ENCODE peak calls at places on chromosome 4, in four cellular contexts. R is lower leg skin, G is uterus, C is IMR-90. X is an unnamed sample.

GRCh38 chr4:66577922-66578321 is 907.6 kb upstream of the EPHA5 start:
- DNase-seq in R (no peak), C (no peak), G (no peak), X (no peak)

GRCh38 chr4:182518421-182518820 is 275.2 kb downstream of the TENM3 start:
- DNase-seq in G (no peak), C (no peak), R (no peak), X (no peak)

GRCh38 chr4:27666943-27667342 is 806.3 kb downstream of the STIM2 start:
- DNase-seq in R (no peak), G (no peak), C (no peak), X (no peak)

GRCh38 chr4:2923678-2924173 is 39.5 kb downstream of the NOP14 start:
- DNase-seq in C (no peak), G (peak; percentile 9), R (no peak), X (no peak)

GRCh38 chr4:83212041-83212851 is 72.4 kb downstream of the COQ2 start:
- DNase-seq in C (no peak), G (no peak), R (no peak), X (no peak)

GRCh38 chr4:55721651-55722050 is 85.6 kb upstream of the NMU start:
- DNase-seq in C (no peak), G (no peak), R (no peak), X (no peak)

GRCh38 chr4:189177130-189177529 is 763.5 kb upstream of the FRG1 start:
- DNase-seq in C (peak; percentile 62), G (no peak), R (no peak), X (peak; percentile 4)

GRCh38 chr4:145177511-145177905 is 2.9 kb downstream of the OTUD4 start:
- DNase-seq in C (peak; percentile 52), R (no peak), G (no peak), X (no peak)

GRCh38 chr4:167713756-167714155 is 378.6 kb upstream of the ANXA10 start:
- DNase-seq in G (no peak), R (no peak), C (no peak), X (no peak)

GRCh38 chr4:181822005-181822375 is 421.2 kb upstream of the TENM3 start:
- DNase-seq in R (no peak), C (no peak), G (no peak), X (no peak)

GRCh38 chr4:56655627-56656345 is 25.3 kb downstream of the HOPX start:
- DNase-seq in C (no peak), R (no peak), G (no peak), X (no peak)

GRCh38 chr4:110878992-110879391 is 256.1 kb upstream of the PITX2 start:
- DNase-seq in R (no peak), C (no peak), G (no peak), X (no peak)

GRCh38 chr4:176425035-176425434 is 105.3 kb downstream of the SPCS3 start:
- DNase-seq in C (peak; percentile 24), G (no peak), R (no peak), X (no peak)

GRCh38 chr4:8828869-8829268 is 42.8 kb downstream of the HMX1 start:
- DNase-seq in R (no peak), C (no peak), G (no peak), X (no peak)

GRCh38 chr4:7771056-7771455 is 168.6 kb downstream of the AFAP1 start:
- DNase-seq in R (no peak), G (no peak), C (no peak), X (no peak)

GRCh38 chr4:140254656-140255299 is 100.8 kb upstream of the MAML3 start:
- DNase-seq in C (no peak), R (no peak), G (no peak), X (no peak)

GRCh38 chr4:165874072-165874798 is 1.2 kb downstream of the TLL1 start:
- DNase-seq in R (peak; percentile 19), C (no peak), G (no peak), X (no peak)

GRCh38 chr4:24607338-24607737 is 23.0 kb upstream of the DHX15 start:
- DNase-seq in G (no peak), R (no peak), C (peak; percentile 19), X (no peak)

GRCh38 chr4:182895791-182896292 is 21.3 kb downstream of the DCTD start:
- DNase-seq in C (no peak), G (no peak), R (no peak), X (no peak)

GRCh38 chr4:189285377-189285776 is 655.3 kb upstream of the FRG1 start:
- DNase-seq in G (no peak), C (no peak), R (no peak), X (no peak)

GRCh38 chr4:6988016-6988715 is 55.0 kb upstream of the TADA2B start:
- DNase-seq in C (no peak), G (no peak), R (no peak), X (no peak)

GRCh38 chr4:111601671-111602070 is 543.6 kb upstream of the FAM241A start:
- DNase-seq in C (peak; percentile 5), G (no peak), R (no peak), X (no peak)

GRCh38 chr4:17324431-17324830 is 187.5 kb downstream of the QDPR start:
- DNase-seq in R (no peak), C (peak; percentile 77), G (peak; percentile 68), X (no peak)

GRCh38 chr4:86838141-86838540 is 11.0 kb downstream of the SLC10A6 start:
- DNase-seq in R (no peak), C (no peak), G (no peak), X (no peak)

GRCh38 chr4:111556861-111557260 is 588.4 kb upstream of the FAM241A start:
- DNase-seq in R (no peak), G (no peak), C (peak; percentile 15), X (no peak)

GRCh38 chr4:172202480-172203076 is 389.4 kb downstream of the GALNTL6 start:
- DNase-seq in R (no peak), C (peak; percentile 18), G (no peak), X (peak; percentile 2)

GRCh38 chr4:40514409-40515025 is 115.1 kb downstream of the RBM47 start:
- DNase-seq in C (no peak), R (no peak), G (no peak), X (no peak)

GRCh38 chr4:165580379-165580905 is 201.6 kb downstream of the CPE start:
- DNase-seq in C (no peak), R (peak; percentile 22), G (no peak), X (peak; percentile 18)

GRCh38 chr4:183399166-183399565 is 45.3 kb upstream of the CDKN2AIP start:
- DNase-seq in G (no peak), R (no peak), C (no peak), X (no peak)

GRCh38 chr4:56410247-56410646 is 23.0 kb upstream of the AASDH start:
- DNase-seq in C (peak; percentile 98), G (peak; percentile 72), R (peak; percentile 84), X (peak; percentile 15)

GRCh38 chr4:25928320-25928955 is 14.4 kb downstream of the SMIM20 start:
- DNase-seq in G (no peak), R (no peak), C (no peak), X (no peak)

GRCh38 chr4:127370495-127371069 is 262.2 kb upstream of the INTU start:
- DNase-seq in G (peak; percentile 48), C (peak; percentile 1), R (no peak), X (no peak)

GRCh38 chr4:57943672-57944071 is 833.5 kb upstream of the IGFBP7 start:
- DNase-seq in R (no peak), C (no peak), G (no peak), X (no peak)

GRCh38 chr4:157290622-157291021 is 70.1 kb downstream of the GRIA2 start:
- DNase-seq in R (no peak), C (no peak), G (no peak), X (no peak)

GRCh38 chr4:158768577-158769174 is at the start of gene FNIP2:
- DNase-seq in G (peak; percentile 77), R (peak; percentile 53), C (peak; percentile 72), X (peak; percentile 52)
- TF ChIP-seq POLR2A in G (peak; percentile 82), R (no peak), C (peak; percentile 80), X (peak; percentile 58)

GRCh38 chr4:186724048-186724860 is 598 bp upstream of the FAT1 start:
- DNase-seq in G (peak; percentile 25), R (no peak), C (peak; percentile 49), X (peak; percentile 24)

GRCh38 chr4:186722856-186723206 is 825 bp downstream of the FAT1 start:
- DNase-seq in G (no peak), R (no peak), C (no peak), X (no peak)

GRCh38 chr4:186724861-186725419 is 1.3 kb upstream of the FAT1 start:
- DNase-seq in C (peak; percentile 40), R (no peak), G (no peak), X (no peak)

GRCh38 chr4:186725422-186726149 is 1.9 kb upstream of the FAT1 start:
- DNase-seq in R (peak; percentile 53), G (peak; percentile 70), C (peak; percentile 88), X (peak; percentile 33)

GRCh38 chr4:186723207-186724047 is at the start of gene FAT1:
- DNase-seq in R (peak; percentile 40), C (peak; percentile 71), G (peak; percentile 58), X (peak; percentile 15)
- TF ChIP-seq POLR2A in R (no peak), C (peak; percentile 82), G (peak; percentile 31), X (peak; percentile 40)

DNA sequence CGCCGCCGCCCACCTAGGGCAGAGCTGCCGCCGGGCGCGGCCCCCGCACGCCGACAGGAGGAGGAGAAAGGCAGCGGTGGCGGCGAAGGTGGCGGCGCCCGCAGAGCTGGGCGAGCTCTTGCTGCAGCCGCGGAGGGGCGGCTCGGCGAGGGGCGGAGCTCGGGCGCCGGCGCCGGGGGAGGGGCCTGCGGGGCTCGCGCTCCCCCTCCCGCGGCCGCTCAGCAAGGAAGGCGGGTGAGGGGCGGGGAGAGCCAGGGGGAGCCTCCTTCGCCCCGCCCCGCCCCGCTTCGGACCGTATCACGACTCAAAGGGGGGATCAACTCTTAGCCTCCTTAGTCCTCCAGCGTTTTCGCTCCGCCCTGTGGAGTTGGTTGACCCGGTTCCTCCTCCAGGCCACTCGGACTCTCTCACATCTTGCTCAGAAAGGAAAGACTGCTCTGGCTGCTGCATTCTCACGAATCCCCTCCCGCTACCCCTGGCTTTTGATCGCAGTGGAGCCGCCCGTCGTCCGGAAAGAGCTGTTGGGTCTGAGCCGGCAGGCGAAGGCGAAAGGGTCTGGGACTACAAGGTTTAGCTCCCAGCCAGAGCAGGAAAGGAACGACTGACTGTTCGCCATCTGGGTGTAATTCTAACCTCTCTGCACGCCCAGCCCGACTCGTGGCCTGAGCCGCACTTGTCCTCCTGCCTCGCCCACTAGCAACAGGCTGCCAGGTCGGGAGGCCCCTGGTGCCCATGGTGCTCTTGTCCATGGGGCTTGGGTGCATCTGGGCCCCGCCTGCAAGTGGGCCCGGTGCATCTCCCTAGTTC is at the start of gene ATP8A1:
- DNase-seq in R (peak; percentile 87), G (peak; percentile 91), C (peak; percentile 68), X (peak; percentile 49)
- TF ChIP-seq POLR2A in R (no peak), G (peak; percentile 51), C (no peak), X (peak; percentile 77)

DNA sequence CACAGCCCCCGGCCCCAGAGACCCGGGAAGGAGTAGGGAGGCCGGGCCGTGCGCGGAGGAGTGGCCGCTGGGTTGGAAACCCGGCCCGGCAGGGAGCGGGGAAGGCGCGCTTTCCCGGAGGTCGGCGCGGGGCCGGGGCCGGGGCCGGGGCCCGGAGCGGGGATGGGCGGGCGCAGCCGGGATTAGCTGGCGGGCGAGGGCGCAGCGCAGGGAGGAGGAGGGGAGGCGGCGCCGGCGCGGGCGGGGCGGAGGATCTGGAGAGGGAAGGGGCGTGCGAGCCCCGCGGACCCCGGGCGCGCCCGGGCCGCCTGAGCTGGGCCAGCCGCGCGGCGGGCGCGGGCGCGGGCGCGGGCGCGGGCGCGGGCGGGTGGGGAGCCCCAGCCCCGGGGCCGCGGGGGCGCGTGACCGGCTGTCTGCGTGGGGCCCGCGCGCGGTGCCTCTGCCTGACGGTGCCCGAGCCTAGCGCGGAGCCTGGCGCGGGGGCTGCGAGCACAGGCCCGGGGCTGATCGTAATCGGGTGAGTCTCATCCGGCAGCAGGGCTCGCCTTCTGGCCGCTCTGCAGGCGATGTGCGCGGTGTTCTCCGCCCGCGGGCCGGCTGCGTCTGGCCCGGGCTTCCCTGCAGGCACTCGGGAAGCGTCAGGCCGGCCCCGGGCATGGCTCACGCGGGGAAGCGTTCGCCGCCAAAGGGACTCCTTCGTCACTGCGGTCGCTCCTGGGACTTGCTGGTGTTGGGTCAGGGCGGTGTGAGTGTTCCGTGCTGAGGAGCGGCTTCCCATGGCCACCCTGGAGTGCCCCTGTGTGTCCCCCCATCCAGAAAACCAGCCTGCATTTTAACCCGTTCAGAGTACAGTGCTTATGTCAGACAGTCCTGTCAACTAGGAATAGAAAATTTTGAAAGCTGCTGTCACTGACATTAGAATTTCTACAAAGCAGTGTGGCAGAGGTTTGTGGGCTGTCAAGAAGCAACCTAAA is 40.4 kb downstream of the FAM149A start:
- DNase-seq in R (peak; percentile 27), C (peak; percentile 43), G (peak; percentile 56), X (peak; percentile 41)
- TF ChIP-seq POLR2A in R (no peak), C (no peak), G (no peak), X (peak; percentile 7)

X was measured in H54.